ENCODE peak calls at places on chromosomes 16 and 17, in ten cellular contexts. Q, R, S, B, A, G, W, Z, K and N are unnamed samples. For H3K4me1, the result is how much of the 10 kb centered on the place peaks cover.

GRCh38 chr16:75109732-75110243 is 6.8 kb downstream of the LDHD start:
- DNase-seq in Q (peak), R (no peak), S (no peak), B (no peak), A (no peak), G (peak), W (peak), Z (no peak), K (no peak), N (no peak)

GRCh38 chr17:55659661-55660060 is 63.0 kb downstream of the TMEM100 start:
- DNase-seq in Q (no peak), R (no peak), S (no peak), B (no peak), A (no peak), G (no peak), W (no peak), Z (no peak), K (no peak), N (no peak)

GRCh38 chr17:80861892-80862291 is 129.7 kb upstream of the CHMP6 start:
- DNase-seq in Q (no peak), R (no peak), S (no peak), B (no peak), A (no peak), G (no peak), W (peak), Z (peak), K (no peak), N (no peak)

GRCh38 chr16:24671455-24671954 is 57.9 kb upstream of the TNRC6A start:
- DNase-seq in Q (no peak), R (no peak), S (no peak), B (no peak), A (no peak), G (no peak), W (no peak), Z (peak), K (no peak), N (no peak)

GRCh38 chr16:53159781-53160436 is 105.1 kb downstream of the CHD9 start:
- DNase-seq in Q (no peak), R (peak), S (peak), B (peak), A (peak), G (no peak), W (peak), Z (peak), K (no peak), N (no peak)

GRCh38 chr17:10102817-10103216 is 95.6 kb downstream of the GAS7 start:
- DNase-seq in Q (no peak), R (no peak), S (no peak), B (no peak), A (no peak), G (no peak), W (no peak), Z (no peak), K (no peak), N (no peak)

GRCh38 chr16:83513006-83513755 is 294.6 kb upstream of the HSBP1 start:
- DNase-seq in Q (no peak), R (no peak), S (no peak), B (no peak), A (no peak), G (no peak), W (no peak), Z (no peak), K (no peak), N (peak)

GRCh38 chr16:72493681-72494415 is 321.9 kb upstream of the PMFBP1 start:
- DNase-seq in Q (no peak), R (no peak), S (no peak), B (no peak), A (no peak), G (no peak), W (no peak), Z (no peak), K (no peak), N (peak)

GRCh38 chr17:56203430-56203829 is 50.2 kb downstream of the ANKFN1 start:
- DNase-seq in Q (no peak), R (no peak), S (peak), B (no peak), A (peak), G (no peak), W (no peak), Z (peak), K (no peak), N (no peak)

GRCh38 chr16:54193656-54194007 is 93.0 kb downstream of the IRX3 start:
- DNase-seq in Q (peak), R (peak), S (peak), B (no peak), A (peak), G (peak), W (peak), Z (peak), K (peak), N (peak)

GRCh38 chr17:81342062-81342699 is 47.1 kb upstream of the SLC38A10 start:
- DNase-seq in Q (no peak), R (no peak), S (no peak), B (no peak), A (no peak), G (no peak), W (no peak), Z (no peak), K (no peak), N (no peak)

GRCh38 chr17:52546493-52546892 is 388.0 kb upstream of the CA10 start:
- DNase-seq in Q (no peak), R (no peak), S (no peak), B (no peak), A (no peak), G (no peak), W (no peak), Z (no peak), K (no peak), N (no peak)

GRCh38 chr17:54892360-54892759 is 8.3 kb upstream of the TOM1L1 start:
- DNase-seq in Q (no peak), R (no peak), S (no peak), B (no peak), A (no peak), G (no peak), W (no peak), Z (no peak), K (no peak), N (no peak)

GRCh38 chr16:30805370-30806169 is 18.6 kb upstream of the ZNF629 start:
- DNase-seq in Q (peak), R (no peak), S (peak), B (peak), A (peak), G (peak), W (peak), Z (peak), K (peak), N (peak)

GRCh38 chr16:87552072-87552718 is 50.1 kb upstream of the JPH3 start:
- DNase-seq in Q (no peak), R (no peak), S (no peak), B (no peak), A (no peak), G (no peak), W (no peak), Z (no peak), K (no peak), N (no peak)

GRCh38 chr17:66964930-66965800 is 658 bp downstream of the CACNG4 start:
- DNase-seq in Q (no peak), R (no peak), S (no peak), B (no peak), A (no peak), G (no peak), W (no peak), Z (peak), K (no peak), N (peak)

GRCh38 chr17:48148029-48148759 is 40.6 kb downstream of the SNX11 start:
- DNase-seq in Q (no peak), R (no peak), S (no peak), B (no peak), A (peak), G (no peak), W (no peak), Z (peak), K (no peak), N (no peak)

GRCh38 chr17:21318439-21318838 is 33.9 kb downstream of the MAP2K3 start:
- DNase-seq in Q (peak), R (no peak), S (no peak), B (no peak), A (no peak), G (peak), W (no peak), Z (no peak), K (no peak), N (no peak)

DNA sequence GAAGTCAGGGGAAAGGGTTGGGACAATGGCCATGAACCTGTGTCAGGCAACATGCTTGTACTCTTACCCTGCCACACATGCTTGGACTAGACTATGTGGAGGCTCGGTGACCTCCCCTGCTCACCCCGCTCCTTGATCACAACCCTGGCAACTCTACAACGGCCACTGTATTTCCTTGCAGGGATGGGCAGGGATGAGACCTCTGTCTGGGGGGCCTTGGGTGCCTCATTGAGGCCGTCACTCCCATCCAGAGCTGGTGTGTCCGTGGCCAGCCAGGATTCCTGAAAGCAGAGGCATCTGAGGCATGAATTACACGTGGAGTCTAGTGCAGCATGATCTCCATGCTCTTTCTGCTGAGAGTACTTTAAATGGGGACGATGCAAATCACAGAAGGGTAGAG is 948 bp downstream of the PLA2G15 start:
- DNase-seq in Q (no peak), R (no peak), S (no peak), B (no peak), A (no peak), G (no peak), W (no peak), Z (no peak), K (no peak), N (no peak)
- H3K4me1 ChIP-seq in Q (under half), R (under half), S (under half), B (under half), A (under half), G (under half), W (half or more), Z (under half), K (under half), N (under half)

DNA sequence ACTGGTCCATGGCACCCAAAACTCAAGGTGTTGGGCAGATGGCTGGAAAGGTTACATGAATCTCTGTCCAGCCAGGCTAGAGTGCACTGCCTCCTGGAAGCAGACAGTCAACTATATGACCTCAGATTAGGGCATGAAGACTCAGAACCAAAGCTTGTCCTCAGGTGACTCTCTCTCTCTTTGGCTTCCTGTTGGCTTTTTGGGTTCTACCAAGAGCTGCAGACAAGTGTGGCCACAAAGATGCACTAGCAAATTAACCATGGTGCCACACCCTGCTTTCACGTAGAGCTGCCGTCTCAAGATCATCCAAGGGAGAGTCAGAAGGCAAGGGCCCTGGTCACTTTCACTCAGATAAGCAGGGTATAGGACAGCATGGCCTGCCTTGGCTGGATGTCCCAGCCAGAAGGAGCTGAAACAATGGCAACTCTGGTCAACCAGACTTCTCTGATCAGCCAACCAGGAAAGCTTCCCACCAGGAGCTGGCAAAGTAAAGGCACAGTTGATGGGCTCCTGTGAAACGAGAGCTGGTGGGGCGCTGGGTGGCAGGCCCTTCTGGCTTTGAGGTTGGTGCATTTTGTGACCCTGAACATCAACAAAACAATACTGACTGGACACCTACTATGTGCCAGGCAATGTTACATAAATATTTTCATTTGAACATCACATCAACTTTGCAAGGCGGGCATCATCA is 31.9 kb downstream of the CUEDC1 start:
- DNase-seq in Q (no peak), R (no peak), S (no peak), B (no peak), A (no peak), G (no peak), W (no peak), Z (no peak), K (no peak), N (no peak)
- H3K4me1 ChIP-seq in Q (half or more), R (under half), S (half or more), B (under half), A (under half), G (under half), W (half or more), Z (under half), K (under half), N (under half)

DNA sequence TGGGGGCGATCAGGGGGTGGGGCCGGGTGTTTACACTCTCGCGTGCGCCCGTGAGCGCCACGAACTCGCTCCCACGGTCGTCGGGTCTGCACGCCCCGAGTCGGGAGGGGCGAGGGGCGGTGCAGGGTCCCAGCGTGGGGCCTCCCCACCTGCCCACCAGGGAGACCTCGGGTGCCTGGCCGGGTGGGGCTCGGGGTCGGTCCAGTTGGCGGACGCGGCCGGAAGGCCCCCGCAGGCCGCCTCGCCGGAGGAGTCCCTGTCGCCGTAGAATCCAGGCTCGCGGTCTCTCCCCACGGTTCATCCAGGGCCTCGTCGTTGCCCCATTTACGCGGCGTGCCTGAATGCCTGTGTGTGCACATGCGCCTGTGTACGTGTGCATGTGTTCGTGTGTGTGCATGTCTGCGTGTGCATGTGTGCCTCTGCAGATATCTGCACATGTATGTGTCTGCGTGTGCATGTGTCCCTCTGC is 510 bp upstream of the RAB40B start:
- DNase-seq in Q (no peak), R (no peak), S (no peak), B (no peak), A (peak), G (no peak), W (no peak), Z (no peak), K (no peak), N (no peak)
- H3K4me1 ChIP-seq in Q (under half), R (under half), S (under half), B (under half), A (under half), G (under half), W (under half), Z (under half), K (under half), N (under half)

GRCh38 chr16:57377080-57377841 is 5.0 kb downstream of the CX3CL1 start:
- DNase-seq in Q (no peak), R (no peak), S (no peak), B (no peak), A (no peak), G (no peak), W (no peak), Z (peak), K (no peak), N (peak)
- H3K4me1 ChIP-seq in Q (under half), R (under half), S (under half), B (under half), A (under half), G (under half), W (under half), Z (under half), K (under half), N (under half)

GRCh38 chr17:27533068-27533397 is 76.8 kb downstream of the KSR1 start:
- DNase-seq in Q (no peak), R (no peak), S (no peak), B (no peak), A (no peak), G (no peak), W (no peak), Z (no peak), K (no peak), N (no peak)
- H3K4me1 ChIP-seq in Q (half or more), R (under half), S (under half), B (under half), A (half or more), G (under half), W (under half), Z (under half), K (under half), N (half or more)

GRCh38 chr16:8946544-8946943 is 17.2 kb downstream of the USP7 start:
- DNase-seq in Q (no peak), R (no peak), S (no peak), B (no peak), A (no peak), G (no peak), W (no peak), Z (no peak), K (no peak), N (no peak)

GRCh38 chr16:8944113-8944765 is 19.5 kb downstream of the USP7 start:
- DNase-seq in Q (no peak), R (no peak), S (no peak), B (no peak), A (no peak), G (no peak), W (no peak), Z (no peak), K (no peak), N (no peak)

GRCh38 chr16:8943001-8943763 is 20.5 kb downstream of the USP7 start:
- DNase-seq in Q (no peak), R (no peak), S (no peak), B (no peak), A (no peak), G (no peak), W (no peak), Z (no peak), K (no peak), N (no peak)

GRCh38 chr16:8948069-8948593 is 15.6 kb downstream of the USP7 start:
- DNase-seq in Q (no peak), R (no peak), S (no peak), B (no peak), A (no peak), G (no peak), W (no peak), Z (no peak), K (no peak), N (no peak)

DNA sequence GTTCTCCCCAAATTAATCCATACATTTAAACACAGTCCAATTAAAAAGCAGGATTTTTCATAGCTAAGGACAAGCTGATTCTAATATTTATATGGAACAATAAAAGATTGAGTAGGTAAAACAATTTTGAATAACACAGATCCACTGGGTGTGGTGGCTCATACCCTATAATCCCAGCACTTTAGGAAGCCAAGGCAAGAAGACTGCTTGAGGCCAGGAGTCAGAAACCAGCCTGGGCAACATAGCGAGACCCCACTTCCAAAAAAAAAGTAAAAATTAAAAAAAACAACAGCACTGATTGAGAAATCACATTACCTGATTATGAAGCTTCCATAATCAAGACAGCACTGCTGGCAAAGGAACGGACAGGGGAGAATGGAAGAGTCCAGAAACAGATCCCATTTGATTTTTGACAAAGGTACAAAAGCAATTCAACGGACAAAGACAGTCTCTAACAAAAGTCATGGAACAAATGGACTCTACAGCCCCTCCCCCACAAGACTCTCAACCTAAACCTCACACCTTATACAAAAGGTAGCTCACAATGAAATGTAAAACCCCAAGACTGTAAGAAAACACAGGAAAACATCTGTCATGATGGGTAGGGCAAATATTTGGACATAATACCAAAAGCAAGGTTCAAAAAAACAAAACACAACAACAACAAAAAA is 17.9 kb downstream of the USP7 start:
- DNase-seq in Q (no peak), R (no peak), S (no peak), B (no peak), A (no peak), G (no peak), W (no peak), Z (no peak), K (no peak), N (no peak)
- H3K4me1 ChIP-seq in Q (half or more), R (under half), S (under half), B (half or more), A (under half), G (under half), W (half or more), Z (under half), K (half or more), N (under half)